ENCODE peak calls at places on chromosomes 6 and 20, in eight cellular contexts. One of them, this sample, is unnamed.

GRCh38 chr6:41976794-41977484 is 35.3 kb upstream of the CCND3 start:
- DNase-seq in tibial nerve: no peak
- DNase-seq in HCT116: no peak
- DNase-seq in uterus: no peak
- DNase-seq in right lobe of liver: no peak
- DNase-seq in esophagus squamous epithelium: no peak
- DNase-seq in spleen: no peak
- DNase-seq in ovary: no peak
- DNase-seq in this sample: no peak

GRCh38 chr6:139977887-139978332 is 603.5 kb upstream of the CITED2 start:
- DNase-seq in HCT116: no peak
- DNase-seq in spleen: no peak
- DNase-seq in ovary: no peak
- DNase-seq in uterus: no peak
- DNase-seq in esophagus squamous epithelium: no peak
- DNase-seq in tibial nerve: peak; percentile 48
- DNase-seq in right lobe of liver: no peak
- DNase-seq in this sample: peak; percentile 93

GRCh38 chr6:143822584-143823024 is 20.5 kb upstream of the LTV1 start:
- DNase-seq in uterus: no peak
- DNase-seq in esophagus squamous epithelium: no peak
- DNase-seq in spleen: no peak
- DNase-seq in ovary: no peak
- DNase-seq in tibial nerve: no peak
- DNase-seq in right lobe of liver: no peak
- DNase-seq in HCT116: no peak
- DNase-seq in this sample: peak; percentile 58

GRCh38 chr6:33628401-33628964 is 7.4 kb downstream of the ITPR3 start:
- DNase-seq in HCT116: no peak
- DNase-seq in right lobe of liver: no peak
- DNase-seq in tibial nerve: no peak
- DNase-seq in spleen: no peak
- DNase-seq in uterus: no peak
- DNase-seq in esophagus squamous epithelium: no peak
- DNase-seq in ovary: no peak
- DNase-seq in this sample: peak; percentile 20

GRCh38 chr6:107354470-107354869 is 104.9 kb downstream of the PDSS2 start:
- DNase-seq in esophagus squamous epithelium: no peak
- DNase-seq in tibial nerve: no peak
- DNase-seq in right lobe of liver: no peak
- DNase-seq in HCT116: no peak
- DNase-seq in uterus: no peak
- DNase-seq in spleen: no peak
- DNase-seq in ovary: no peak
- DNase-seq in this sample: no peak

GRCh38 chr6:11918021-11918738 is 93.9 kb upstream of the HIVEP1 start:
- DNase-seq in HCT116: no peak
- DNase-seq in tibial nerve: no peak
- DNase-seq in spleen: no peak
- DNase-seq in right lobe of liver: no peak
- DNase-seq in ovary: no peak
- DNase-seq in uterus: no peak
- DNase-seq in esophagus squamous epithelium: no peak
- DNase-seq in this sample: no peak

GRCh38 chr6:128278876-128279275 is 241.5 kb downstream of the PTPRK start:
- DNase-seq in right lobe of liver: no peak
- DNase-seq in ovary: no peak
- DNase-seq in esophagus squamous epithelium: no peak
- DNase-seq in uterus: no peak
- DNase-seq in tibial nerve: no peak
- DNase-seq in spleen: no peak
- DNase-seq in HCT116: no peak
- DNase-seq in this sample: no peak

GRCh38 chr20:8723296-8723695 is 345.6 kb upstream of the PLCB4 start:
- DNase-seq in tibial nerve: no peak
- DNase-seq in esophagus squamous epithelium: no peak
- DNase-seq in right lobe of liver: no peak
- DNase-seq in spleen: no peak
- DNase-seq in ovary: no peak
- DNase-seq in uterus: no peak
- DNase-seq in HCT116: no peak
- DNase-seq in this sample: no peak

GRCh38 chr20:57633945-57634491 is 13.8 kb upstream of the ZBP1 start:
- DNase-seq in spleen: no peak
- DNase-seq in esophagus squamous epithelium: no peak
- DNase-seq in right lobe of liver: no peak
- DNase-seq in tibial nerve: no peak
- DNase-seq in uterus: no peak
- DNase-seq in HCT116: no peak
- DNase-seq in ovary: no peak
- DNase-seq in this sample: no peak

GRCh38 chr6:125188037-125188436 is 34.5 kb downstream of the TPD52L1 start:
- DNase-seq in esophagus squamous epithelium: no peak
- DNase-seq in spleen: no peak
- DNase-seq in uterus: no peak
- DNase-seq in HCT116: no peak
- DNase-seq in ovary: no peak
- DNase-seq in tibial nerve: no peak
- DNase-seq in right lobe of liver: no peak
- DNase-seq in this sample: no peak

GRCh38 chr6:158231551-158232444 is 63.6 kb downstream of the GTF2H5 start:
- DNase-seq in tibial nerve: peak; percentile 27
- DNase-seq in spleen: peak; percentile 93
- DNase-seq in right lobe of liver: peak; percentile 82
- DNase-seq in HCT116: no peak
- DNase-seq in uterus: peak; percentile 57
- DNase-seq in esophagus squamous epithelium: peak; percentile 12
- DNase-seq in ovary: peak; percentile 62
- DNase-seq in this sample: peak; percentile 70

GRCh38 chr20:50399003-50399916 is 110.9 kb upstream of the PTPN1 start:
- DNase-seq in right lobe of liver: peak; percentile 95
- DNase-seq in esophagus squamous epithelium: no peak
- DNase-seq in tibial nerve: no peak
- DNase-seq in uterus: peak; percentile 70
- DNase-seq in spleen: no peak
- DNase-seq in HCT116: no peak
- DNase-seq in ovary: peak; percentile 72
- DNase-seq in this sample: peak; percentile 90

GRCh38 chr20:58547527-58548475 is 32.6 kb upstream of the APCDD1L start:
- DNase-seq in esophagus squamous epithelium: no peak
- DNase-seq in tibial nerve: no peak
- DNase-seq in spleen: no peak
- DNase-seq in ovary: no peak
- DNase-seq in uterus: no peak
- DNase-seq in HCT116: no peak
- DNase-seq in right lobe of liver: no peak
- DNase-seq in this sample: no peak

GRCh38 chr20:20894753-20895152 is 182.3 kb upstream of the RALGAPA2 start:
- DNase-seq in uterus: no peak
- DNase-seq in ovary: no peak
- DNase-seq in right lobe of liver: no peak
- DNase-seq in esophagus squamous epithelium: no peak
- DNase-seq in spleen: no peak
- DNase-seq in HCT116: no peak
- DNase-seq in tibial nerve: peak; percentile 24
- DNase-seq in this sample: peak; percentile 84

GRCh38 chr6:95804847-95805541 is 210.8 kb upstream of the FUT9 start:
- DNase-seq in tibial nerve: no peak
- DNase-seq in spleen: no peak
- DNase-seq in esophagus squamous epithelium: no peak
- DNase-seq in ovary: no peak
- DNase-seq in right lobe of liver: no peak
- DNase-seq in HCT116: no peak
- DNase-seq in uterus: no peak
- DNase-seq in this sample: no peak

GRCh38 chr6:3849681-3850450 is 693 bp downstream of the FAM50B start:
- DNase-seq in ovary: peak; percentile 25
- DNase-seq in esophagus squamous epithelium: no peak
- DNase-seq in right lobe of liver: peak; percentile 67
- DNase-seq in uterus: peak; percentile 28
- DNase-seq in spleen: peak; percentile 84
- DNase-seq in tibial nerve: no peak
- DNase-seq in HCT116: no peak
- DNase-seq in this sample: peak; percentile 54

GRCh38 chr20:47392015-47392720 is 35.7 kb upstream of the ZMYND8 start:
- DNase-seq in esophagus squamous epithelium: no peak
- DNase-seq in ovary: no peak
- DNase-seq in uterus: no peak
- DNase-seq in tibial nerve: no peak
- DNase-seq in HCT116: peak; percentile 81
- DNase-seq in spleen: no peak
- DNase-seq in right lobe of liver: no peak
- DNase-seq in this sample: no peak

GRCh38 chr6:165714907-165715306 is 51.9 kb upstream of the PDE10A start:
- DNase-seq in uterus: no peak
- DNase-seq in spleen: no peak
- DNase-seq in HCT116: no peak
- DNase-seq in esophagus squamous epithelium: no peak
- DNase-seq in tibial nerve: no peak
- DNase-seq in ovary: no peak
- DNase-seq in right lobe of liver: no peak
- DNase-seq in this sample: no peak
- H3K4me1 ChIP-seq in uterus: no peaks in the 10 kb centered on the region
- H3K4me1 ChIP-seq in spleen: no peaks in the 10 kb centered on the region
- H3K4me1 ChIP-seq in HCT116: peaks cover 5% of the 10 kb centered on the region
- H3K4me1 ChIP-seq in esophagus squamous epithelium: no peaks in the 10 kb centered on the region
- H3K4me1 ChIP-seq in tibial nerve: no peaks in the 10 kb centered on the region
- H3K4me1 ChIP-seq in ovary: no peaks in the 10 kb centered on the region
- H3K4me1 ChIP-seq in right lobe of liver: no peaks in the 10 kb centered on the region
- H3K4me1 ChIP-seq in this sample: no peaks in the 10 kb centered on the region

GRCh38 chr6:154143753-154144152 is 104.7 kb downstream of the OPRM1 start:
- DNase-seq in ovary: no peak
- DNase-seq in spleen: no peak
- DNase-seq in right lobe of liver: no peak
- DNase-seq in HCT116: no peak
- DNase-seq in esophagus squamous epithelium: no peak
- DNase-seq in tibial nerve: no peak
- DNase-seq in uterus: no peak
- DNase-seq in this sample: no peak
- H3K9me3 ChIP-seq in ovary: no peaks in the 10 kb centered on the region
- H3K9me3 ChIP-seq in spleen: no peaks in the 10 kb centered on the region
- H3K9me3 ChIP-seq in right lobe of liver: no peaks in the 10 kb centered on the region
- H3K9me3 ChIP-seq in HCT116: no peaks in the 10 kb centered on the region
- H3K9me3 ChIP-seq in esophagus squamous epithelium: no peaks in the 10 kb centered on the region
- H3K9me3 ChIP-seq in tibial nerve: no peaks in the 10 kb centered on the region
- H3K9me3 ChIP-seq in uterus: no peaks in the 10 kb centered on the region
- H3K9me3 ChIP-seq in this sample: no peaks in the 10 kb centered on the region

GRCh38 chr6:14921170-14921569 is 324.7 kb upstream of the JARID2 start:
- DNase-seq in ovary: peak; percentile 14
- DNase-seq in esophagus squamous epithelium: no peak
- DNase-seq in tibial nerve: peak; percentile 38
- DNase-seq in spleen: peak; percentile 92
- DNase-seq in HCT116: no peak
- DNase-seq in uterus: peak; percentile 21
- DNase-seq in right lobe of liver: peak; percentile 73
- DNase-seq in this sample: peak; percentile 11

GRCh38 chr6:14921878-14922277 is 324.0 kb upstream of the JARID2 start:
- DNase-seq in tibial nerve: peak; percentile 66
- DNase-seq in ovary: no peak
- DNase-seq in spleen: no peak
- DNase-seq in uterus: no peak
- DNase-seq in right lobe of liver: no peak
- DNase-seq in esophagus squamous epithelium: no peak
- DNase-seq in HCT116: no peak
- DNase-seq in this sample: no peak

GRCh38 chr6:14924126-14925024 is 321.5 kb upstream of the JARID2 start:
- DNase-seq in uterus: no peak
- DNase-seq in right lobe of liver: no peak
- DNase-seq in spleen: no peak
- DNase-seq in esophagus squamous epithelium: no peak
- DNase-seq in tibial nerve: no peak
- DNase-seq in HCT116: no peak
- DNase-seq in ovary: no peak
- DNase-seq in this sample: no peak

GRCh38 chr6:14922306-14922705 is 323.6 kb upstream of the JARID2 start:
- DNase-seq in spleen: no peak
- DNase-seq in uterus: no peak
- DNase-seq in tibial nerve: no peak
- DNase-seq in right lobe of liver: no peak
- DNase-seq in ovary: no peak
- DNase-seq in esophagus squamous epithelium: no peak
- DNase-seq in HCT116: no peak
- DNase-seq in this sample: no peak

DNA sequence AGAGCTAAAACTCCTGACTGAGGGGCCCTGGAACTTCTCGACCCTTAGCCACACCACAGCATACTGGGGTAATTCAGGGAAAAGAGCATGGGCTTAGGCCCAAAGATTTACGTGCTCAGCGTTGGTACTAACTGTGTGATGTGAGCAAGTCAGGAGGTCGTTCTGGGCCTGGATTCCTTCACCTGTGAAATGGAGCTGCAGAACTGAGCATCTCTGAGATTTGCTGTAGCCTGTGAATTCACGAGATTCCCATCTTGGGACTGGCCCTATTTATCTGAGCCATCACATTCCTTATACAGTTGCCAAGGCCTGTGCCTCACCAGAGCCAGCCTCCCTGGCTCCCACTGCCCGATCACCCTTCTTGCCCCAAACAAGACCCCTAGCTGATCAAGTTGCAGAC is 323.2 kb upstream of the JARID2 start:
- DNase-seq in esophagus squamous epithelium: no peak
- DNase-seq in spleen: no peak
- DNase-seq in HCT116: no peak
- DNase-seq in uterus: no peak
- DNase-seq in ovary: no peak
- DNase-seq in tibial nerve: no peak
- DNase-seq in right lobe of liver: no peak
- DNase-seq in this sample: no peak
- TF ChIP-seq POLR2A in esophagus squamous epithelium: no peak
- TF ChIP-seq POLR2A in spleen: no peak
- TF ChIP-seq POLR2A in HCT116: no peak
- TF ChIP-seq POLR2A in uterus: no peak
- TF ChIP-seq POLR2A in ovary: no peak
- TF ChIP-seq POLR2A in tibial nerve: no peak
- TF ChIP-seq POLR2A in right lobe of liver: no peak
- TF ChIP-seq POLR2A in this sample: no peak

GRCh38 chr20:43803276-43803675 is 76.5 kb upstream of the GTSF1L start:
- DNase-seq in tibial nerve: no peak
- DNase-seq in ovary: no peak
- DNase-seq in HCT116: no peak
- DNase-seq in right lobe of liver: no peak
- DNase-seq in esophagus squamous epithelium: no peak
- DNase-seq in spleen: no peak
- DNase-seq in uterus: no peak
- DNase-seq in this sample: no peak
- H3K4me1 ChIP-seq in tibial nerve: no peaks in the 10 kb centered on the region
- H3K4me1 ChIP-seq in ovary: no peaks in the 10 kb centered on the region
- H3K4me1 ChIP-seq in HCT116: no peaks in the 10 kb centered on the region
- H3K4me1 ChIP-seq in right lobe of liver: no peaks in the 10 kb centered on the region
- H3K4me1 ChIP-seq in esophagus squamous epithelium: no peaks in the 10 kb centered on the region
- H3K4me1 ChIP-seq in spleen: no peaks in the 10 kb centered on the region
- H3K4me1 ChIP-seq in uterus: no peaks in the 10 kb centered on the region
- H3K4me1 ChIP-seq in this sample: no peaks in the 10 kb centered on the region

DNA sequence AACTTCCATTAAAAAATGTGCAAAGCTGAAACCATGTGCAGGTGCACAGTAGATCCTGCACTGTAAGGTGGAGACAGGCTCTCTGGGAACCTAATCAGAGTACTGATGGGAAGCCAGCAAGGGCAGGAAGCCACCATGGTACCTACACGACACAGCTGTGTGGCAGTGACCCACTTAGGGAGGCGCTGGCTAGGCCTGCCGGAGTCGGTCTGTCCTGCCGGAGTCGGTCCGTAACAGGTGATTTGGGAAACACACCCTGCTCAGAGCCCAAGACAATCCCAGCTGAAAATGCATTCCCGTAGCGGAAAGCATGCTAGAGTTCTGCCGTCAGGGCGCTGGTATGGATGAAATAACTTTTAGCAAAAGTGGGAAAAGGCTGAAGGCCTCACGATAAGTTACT is 17.2 kb downstream of the TXNDC5 start:
- DNase-seq in spleen: peak; percentile 25
- DNase-seq in uterus: no peak
- DNase-seq in esophagus squamous epithelium: no peak
- DNase-seq in right lobe of liver: no peak
- DNase-seq in tibial nerve: no peak
- DNase-seq in ovary: no peak
- DNase-seq in HCT116: no peak
- DNase-seq in this sample: no peak
- H3K9me3 ChIP-seq in spleen: no peaks in the 10 kb centered on the region
- H3K9me3 ChIP-seq in uterus: no peaks in the 10 kb centered on the region
- H3K9me3 ChIP-seq in esophagus squamous epithelium: no peaks in the 10 kb centered on the region
- H3K9me3 ChIP-seq in right lobe of liver: no peaks in the 10 kb centered on the region
- H3K9me3 ChIP-seq in tibial nerve: no peaks in the 10 kb centered on the region
- H3K9me3 ChIP-seq in ovary: no peaks in the 10 kb centered on the region
- H3K9me3 ChIP-seq in HCT116: no peaks in the 10 kb centered on the region
- H3K9me3 ChIP-seq in this sample: no peaks in the 10 kb centered on the region